ENCODE peak calls at places on chromosomes 12 and 14, in four cellular contexts. A is mesendoderm; L is CD4-positive, alpha-beta T cell; J is stimulated activated CD4-positive, alpha-beta T cell treated with anti-CD3 and anti-CD28 coated beads, Interleukin-4, amount 100 ng/mL, for 48 hours. S is an unnamed sample.
A peak's percentile ranks its signal among the peaks of the same experiment; 100 is the strongest.

GRCh38 chr14:58777541-58777979 is 139.8 kb downstream of the DACT1 start:
- DNase-seq in L (no peak), J (no peak), A (no peak), S (no peak)

GRCh38 chr12:120220838-120221575 is 20.1 kb upstream of the RPLP0 start:
- DNase-seq in A (no peak), J (no peak), L (no peak), S (no peak)

GRCh38 chr14:103273847-103274615 is 60.0 kb upstream of the EIF5 start:
- DNase-seq in L (no peak), J (no peak), A (no peak), S (no peak)

GRCh38 chr12:104295954-104296353 is 7.6 kb upstream of the EID3 start:
- DNase-seq in A (no peak), L (no peak), J (no peak), S (no peak)

GRCh38 chr14:68762944-68763831 is 29.7 kb downstream of the ZFP36L1 start:
- DNase-seq in J (no peak), A (peak; percentile 97), L (no peak), S (no peak)

GRCh38 chr14:89096946-89097345 is 272.5 kb downstream of the TTC8 start:
- DNase-seq in L (no peak), J (no peak), A (no peak), S (no peak)

GRCh38 chr12:77746108-77746507 is 84.6 kb upstream of the NAV3 start:
- DNase-seq in A (no peak), L (no peak), J (no peak), S (no peak)

GRCh38 chr14:85444685-85445084 is 85.3 kb upstream of the FLRT2 start:
- DNase-seq in J (no peak), A (no peak), L (no peak), S (no peak)

GRCh38 chr12:73330584-73331351 is 1058.6 kb downstream of the TRHDE start:
- DNase-seq in L (no peak), J (no peak), A (no peak), S (no peak)

GRCh38 chr12:131682511-131682895 is 28.4 kb upstream of the SFSWAP start:
- DNase-seq in A (no peak), J (no peak), L (peak; percentile 40), S (no peak)

GRCh38 chr12:7021956-7022355 is 3.7 kb upstream of the LPCAT3 start:
- DNase-seq in J (no peak), L (no peak), A (no peak), S (no peak)

GRCh38 chr14:72961579-72962335 is 35.5 kb downstream of the DCAF4 start:
- DNase-seq in J (no peak), L (no peak), A (peak; percentile 44), S (no peak)

GRCh38 chr12:132218519-132218860 is 74.2 kb downstream of the NOC4L start:
- DNase-seq in A (no peak), L (no peak), J (no peak), S (no peak)

GRCh38 chr14:63367742-63368364 is 49.1 kb upstream of the GPHB5 start:
- DNase-seq in J (no peak), A (no peak), L (no peak), S (no peak)

GRCh38 chr12:100263131-100263530 is 3.7 kb downstream of the DEPDC4 start:
- DNase-seq in J (no peak), A (no peak), L (no peak), S (no peak)

GRCh38 chr12:120316798-120317257 is 10.8 kb downstream of the PLA2G1B start:
- DNase-seq in A (peak; percentile 27), L (no peak), J (no peak), S (no peak)

GRCh38 chr14:52706724-52707706 is at the start of gene PSMC6:
- DNase-seq in J (peak; percentile 95), L (peak; percentile 90), A (peak; percentile 96), S (peak; percentile 93)